ENCODE peak calls at places on chromosome 21, in ten cellular contexts. Z, E, U, C, Q, H, N, X, O and L are unnamed samples.

GRCh38 chr21:41375875-41376274 is 14.0 kb downstream of the MX2 start:
- DNase-seq in H (no peak), N (no peak), X (no peak), C (no peak), O (no peak), E (no peak), U (no peak), Q (no peak), Z (no peak), L (no peak)

GRCh38 chr21:46551636-46552241 is 53.1 kb downstream of the S100B start:
- DNase-seq in U (peak; percentile 69), E (no peak), X (no peak), Q (no peak), O (no peak), Z (peak; percentile 29), H (peak; percentile 34), C (no peak), N (peak; percentile 70), L (no peak)

GRCh38 chr21:28639742-28640141 is 352.9 kb downstream of the LTN1 start:
- DNase-seq in H (no peak), X (peak; percentile 52), U (no peak), N (no peak), E (no peak), Q (no peak), C (no peak), O (no peak), Z (no peak), L (no peak)

GRCh38 chr21:46152939-46153258 is 2.5 kb downstream of the FTCD start:
- DNase-seq in E (no peak), N (peak; percentile 65), Z (no peak), X (no peak), Q (peak; percentile 62), H (no peak), C (no peak), U (peak; percentile 69), O (no peak), L (no peak)

GRCh38 chr21:39182016-39182415 is 1.2 kb downstream of the PSMG1 start:
- DNase-seq in U (no peak), C (no peak), N (no peak), O (no peak), Q (no peak), Z (no peak), E (no peak), H (no peak), X (no peak), L (no peak)

GRCh38 chr21:31181089-31181757 is 142.9 kb upstream of the KRTAP19-8 start:
- DNase-seq in Z (no peak), E (no peak), X (no peak), N (no peak), C (no peak), Q (no peak), U (no peak), H (no peak), O (no peak), L (no peak)

GRCh38 chr21:33835920-33836319 is 79.7 kb downstream of the ATP5PO start:
- DNase-seq in U (no peak), Z (no peak), Q (no peak), E (no peak), O (no peak), C (no peak), X (no peak), N (no peak), H (no peak), L (no peak)

GRCh38 chr21:41961753-41962152 is 7.9 kb upstream of the C2CD2 start:
- DNase-seq in Q (no peak), U (no peak), H (no peak), C (no peak), N (no peak), O (no peak), E (no peak), X (no peak), Z (no peak), L (no peak)

GRCh38 chr21:38729745-38730401 is 75.9 kb upstream of the ETS2 start:
- DNase-seq in Q (no peak), Z (no peak), C (no peak), N (no peak), X (peak; percentile 80), H (no peak), U (no peak), O (no peak), E (no peak), L (no peak)

GRCh38 chr21:34807881-34808568 is 139.2 kb downstream of the CLIC6 start:
- DNase-seq in Z (peak; percentile 41), X (peak; percentile 94), C (peak; percentile 82), U (no peak), O (peak; percentile 43), H (peak; percentile 26), N (peak; percentile 85), Q (no peak), E (no peak), L (no peak)

GRCh38 chr21:43204638-43205037 is 35.8 kb downstream of the CRYAA start:
- DNase-seq in U (no peak), O (no peak), H (no peak), Z (no peak), C (no peak), N (peak; percentile 41), Q (no peak), E (no peak), X (no peak), L (no peak)

GRCh38 chr21:35048183-35048601 is 910 bp downstream of the RUNX1 start:
- DNase-seq in Q (no peak), Z (no peak), N (no peak), X (peak; percentile 43), H (no peak), O (no peak), U (no peak), E (no peak), C (no peak), L (no peak)

GRCh38 chr21:35384375-35384774 is 335.3 kb upstream of the RUNX1 start:
- DNase-seq in C (no peak), X (no peak), Z (no peak), Q (no peak), H (no peak), O (no peak), U (no peak), E (no peak), N (no peak), L (no peak)

GRCh38 chr21:19850157-19850556 is 1148.1 kb upstream of the NCAM2 start:
- DNase-seq in U (no peak), N (no peak), C (no peak), H (no peak), Z (no peak), X (no peak), Q (no peak), O (no peak), E (no peak), L (no peak)

GRCh38 chr21:31255846-31256395 is 88.1 kb downstream of the TIAM1 start:
- DNase-seq in C (no peak), U (no peak), O (no peak), H (no peak), N (no peak), X (no peak), Z (no peak), Q (no peak), E (no peak), L (no peak)

GRCh38 chr21:39379986-39380891 is 31.4 kb upstream of the HMGN1 start:
- DNase-seq in Q (peak; percentile 97), H (peak; percentile 82), X (peak; percentile 96), Z (peak; percentile 93), O (peak; percentile 96), C (peak; percentile 91), U (peak; percentile 96), N (peak; percentile 98), E (peak; percentile 98), L (peak; percentile 92)

GRCh38 chr21:34510148-34511142 is 1.6 kb downstream of the KCNE1 start:
- DNase-seq in O (no peak), Z (peak; percentile 79), E (peak; percentile 50), C (no peak), N (peak; percentile 82), X (peak; percentile 45), Q (no peak), U (peak; percentile 93), H (no peak), L (no peak)

GRCh38 chr21:46217511-46218196 is 10.9 kb downstream of the LSS start:
- DNase-seq in C (no peak), Z (no peak), H (no peak), Q (no peak), E (no peak), U (no peak), N (peak; percentile 63), O (no peak), X (no peak), L (no peak)

DNA sequence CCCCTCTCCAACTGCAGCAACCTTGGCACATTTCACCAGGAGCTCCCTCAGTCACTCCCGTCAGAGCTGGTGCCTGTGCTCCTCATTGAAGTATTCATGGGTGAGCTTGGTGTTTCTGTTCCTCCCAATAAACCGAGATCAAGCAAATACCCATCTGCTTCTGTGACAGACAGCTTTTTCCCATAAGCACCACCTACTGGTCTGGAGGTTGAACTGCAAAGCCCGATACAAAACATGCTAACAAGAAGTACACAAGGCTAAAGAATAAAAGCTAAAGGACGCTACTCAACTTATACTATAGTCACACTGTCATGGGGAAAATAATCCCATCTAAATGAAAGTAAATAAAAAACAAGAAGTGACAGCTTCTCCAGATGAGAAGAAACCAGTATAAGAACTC is 111.9 kb upstream of the C21orf91 start:
- DNase-seq in U (no peak), E (peak; percentile 14), Q (no peak), O (no peak), N (no peak), Z (no peak), X (no peak), C (no peak), H (no peak), L (no peak)
- TF ChIP-seq CTCF in U (no peak), E (peak; percentile 8), Q (no peak), O (no peak), N (no peak), Z (no peak), X (peak; percentile 28), C (peak; percentile 36), H (peak; percentile 28), L (peak; percentile 12)

DNA sequence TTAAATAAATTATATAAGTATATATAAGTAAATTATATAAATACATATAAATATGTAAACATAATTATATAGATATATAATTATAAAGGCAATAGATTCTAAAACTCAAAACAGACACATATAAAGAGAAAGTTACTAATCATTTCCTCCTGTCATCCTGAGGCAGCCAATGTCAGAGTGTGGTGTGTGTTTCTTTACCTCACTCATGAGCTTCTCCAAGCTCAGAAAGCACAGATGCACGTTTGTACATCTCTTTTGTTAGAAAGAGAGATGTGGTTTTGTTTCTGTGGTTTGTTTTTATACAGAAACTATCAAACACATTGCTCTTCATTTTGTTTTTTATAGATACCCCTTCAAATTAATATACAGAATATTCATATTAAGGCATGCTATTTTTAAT is 594.8 kb downstream of the USP25 start:
- DNase-seq in U (no peak), Z (no peak), N (no peak), H (no peak), E (no peak), Q (no peak), O (no peak), X (no peak), C (no peak), L (no peak)
- H3K4me3 ChIP-seq in U (no peak overlapping the region), Z (no peak overlapping the region), N (no peak overlapping the region), H (no peak overlapping the region), E (no peak overlapping the region), Q (no peak overlapping the region), O (no peak overlapping the region), X (no peak overlapping the region), C (no peak overlapping the region), L (no peak overlapping the region)

GRCh38 chr21:44895859-44896258 is 22.4 kb upstream of the PTTG1IP start:
- DNase-seq in Z (no peak), N (no peak), X (no peak), Q (no peak), E (no peak), U (peak; percentile 48), H (no peak), C (no peak), O (no peak), L (no peak)
- H3K27me3 ChIP-seq in Z (peaks cover 54% of the 10 kb centered on the region), N (no peaks in the 10 kb centered on the region), X (peaks cover 14% of the 10 kb centered on the region), Q (no peaks in the 10 kb centered on the region), E (peaks cover 86% of the 10 kb centered on the region), U (no peaks in the 10 kb centered on the region), H (no peaks in the 10 kb centered on the region), C (peaks cover 56% of the 10 kb centered on the region), O (no peaks in the 10 kb centered on the region), L (no peaks in the 10 kb centered on the region)

GRCh38 chr21:44360174-44360573 is 6.8 kb downstream of the TRPM2 start:
- DNase-seq in U (peak; percentile 35), X (no peak), H (no peak), N (no peak), C (no peak), O (no peak), Q (no peak), Z (no peak), E (no peak), L (no peak)
- TF ChIP-seq CTCF in U (no peak), X (no peak), H (peak; percentile 22), N (no peak), C (no peak), O (no peak), Q (no peak), Z (no peak), E (no peak), L (no peak)